ENCODE peak calls at places on chromosome 15, in nine cellular contexts. One of them, this sample, is unnamed.

GRCh38 chr15:81338422-81339007 is 14.6 kb upstream of the STARD5 start:
- DNase-seq in SK-MEL-5: peak
- DNase-seq in astrocyte of the spinal cord: peak
- DNase-seq in stimulated activated CD4-positive, alpha-beta T cell treated with anti-CD3 and anti-CD28 coated beads, Interleukin-4, amount 100 ng/mL, for 4 hours: no peak
- DNase-seq in CD4-positive, alpha-beta T cell: no peak
- DNase-seq in NAMALWA: no peak
- DNase-seq in HCT116: peak
- DNase-seq in Right ventricle myocardium inferior: no peak
- DNase-seq in uterus: peak
- DNase-seq in this sample: no peak

GRCh38 chr15:96070636-96071035 is 259.9 kb upstream of the NR2F2 start:
- DNase-seq in NAMALWA: no peak
- DNase-seq in stimulated activated CD4-positive, alpha-beta T cell treated with anti-CD3 and anti-CD28 coated beads, Interleukin-4, amount 100 ng/mL, for 4 hours: no peak
- DNase-seq in SK-MEL-5: no peak
- DNase-seq in CD4-positive, alpha-beta T cell: no peak
- DNase-seq in HCT116: no peak
- DNase-seq in uterus: no peak
- DNase-seq in Right ventricle myocardium inferior: no peak
- DNase-seq in astrocyte of the spinal cord: no peak
- DNase-seq in this sample: no peak

GRCh38 chr15:42131826-42132806 is 24.3 kb downstream of the PLA2G4F start:
- DNase-seq in CD4-positive, alpha-beta T cell: no peak
- DNase-seq in astrocyte of the spinal cord: no peak
- DNase-seq in uterus: no peak
- DNase-seq in SK-MEL-5: no peak
- DNase-seq in NAMALWA: no peak
- DNase-seq in Right ventricle myocardium inferior: no peak
- DNase-seq in stimulated activated CD4-positive, alpha-beta T cell treated with anti-CD3 and anti-CD28 coated beads, Interleukin-4, amount 100 ng/mL, for 4 hours: no peak
- DNase-seq in HCT116: no peak
- DNase-seq in this sample: peak

GRCh38 chr15:55630921-55631320 is 42.8 kb upstream of the PYGO1 start:
- DNase-seq in HCT116: no peak
- DNase-seq in astrocyte of the spinal cord: no peak
- DNase-seq in uterus: no peak
- DNase-seq in CD4-positive, alpha-beta T cell: no peak
- DNase-seq in stimulated activated CD4-positive, alpha-beta T cell treated with anti-CD3 and anti-CD28 coated beads, Interleukin-4, amount 100 ng/mL, for 4 hours: no peak
- DNase-seq in Right ventricle myocardium inferior: no peak
- DNase-seq in SK-MEL-5: peak
- DNase-seq in NAMALWA: no peak
- DNase-seq in this sample: no peak

GRCh38 chr15:91468861-91469260 is 368.8 kb downstream of the SV2B start:
- DNase-seq in astrocyte of the spinal cord: no peak
- DNase-seq in uterus: no peak
- DNase-seq in Right ventricle myocardium inferior: no peak
- DNase-seq in stimulated activated CD4-positive, alpha-beta T cell treated with anti-CD3 and anti-CD28 coated beads, Interleukin-4, amount 100 ng/mL, for 4 hours: no peak
- DNase-seq in SK-MEL-5: no peak
- DNase-seq in HCT116: no peak
- DNase-seq in CD4-positive, alpha-beta T cell: no peak
- DNase-seq in NAMALWA: no peak
- DNase-seq in this sample: no peak

GRCh38 chr15:66298803-66299251 is 5.5 kb downstream of the DIS3L start:
- DNase-seq in SK-MEL-5: no peak
- DNase-seq in astrocyte of the spinal cord: no peak
- DNase-seq in CD4-positive, alpha-beta T cell: no peak
- DNase-seq in NAMALWA: no peak
- DNase-seq in HCT116: no peak
- DNase-seq in Right ventricle myocardium inferior: no peak
- DNase-seq in stimulated activated CD4-positive, alpha-beta T cell treated with anti-CD3 and anti-CD28 coated beads, Interleukin-4, amount 100 ng/mL, for 4 hours: no peak
- DNase-seq in uterus: no peak
- DNase-seq in this sample: no peak

GRCh38 chr15:26867199-26868007 is 541 bp downstream of the GABRA5 start:
- DNase-seq in CD4-positive, alpha-beta T cell: no peak
- DNase-seq in stimulated activated CD4-positive, alpha-beta T cell treated with anti-CD3 and anti-CD28 coated beads, Interleukin-4, amount 100 ng/mL, for 4 hours: no peak
- DNase-seq in HCT116: no peak
- DNase-seq in astrocyte of the spinal cord: peak
- DNase-seq in Right ventricle myocardium inferior: no peak
- DNase-seq in SK-MEL-5: no peak
- DNase-seq in NAMALWA: no peak
- DNase-seq in uterus: no peak
- DNase-seq in this sample: no peak

GRCh38 chr15:66587749-66588148 is 22.0 kb upstream of the LCTL start:
- DNase-seq in stimulated activated CD4-positive, alpha-beta T cell treated with anti-CD3 and anti-CD28 coated beads, Interleukin-4, amount 100 ng/mL, for 4 hours: no peak
- DNase-seq in CD4-positive, alpha-beta T cell: no peak
- DNase-seq in NAMALWA: no peak
- DNase-seq in Right ventricle myocardium inferior: no peak
- DNase-seq in SK-MEL-5: no peak
- DNase-seq in astrocyte of the spinal cord: no peak
- DNase-seq in HCT116: no peak
- DNase-seq in uterus: no peak
- DNase-seq in this sample: no peak

GRCh38 chr15:22942306-22942855 is 37.8 kb downstream of the CYFIP1 start:
- DNase-seq in HCT116: no peak
- DNase-seq in stimulated activated CD4-positive, alpha-beta T cell treated with anti-CD3 and anti-CD28 coated beads, Interleukin-4, amount 100 ng/mL, for 4 hours: no peak
- DNase-seq in astrocyte of the spinal cord: no peak
- DNase-seq in CD4-positive, alpha-beta T cell: no peak
- DNase-seq in NAMALWA: no peak
- DNase-seq in Right ventricle myocardium inferior: no peak
- DNase-seq in SK-MEL-5: no peak
- DNase-seq in uterus: no peak
- DNase-seq in this sample: no peak

GRCh38 chr15:47517737-47518136 is 199.6 kb upstream of the SEMA6D start:
- DNase-seq in HCT116: no peak
- DNase-seq in stimulated activated CD4-positive, alpha-beta T cell treated with anti-CD3 and anti-CD28 coated beads, Interleukin-4, amount 100 ng/mL, for 4 hours: no peak
- DNase-seq in SK-MEL-5: no peak
- DNase-seq in astrocyte of the spinal cord: peak
- DNase-seq in NAMALWA: no peak
- DNase-seq in Right ventricle myocardium inferior: no peak
- DNase-seq in uterus: peak
- DNase-seq in CD4-positive, alpha-beta T cell: no peak
- DNase-seq in this sample: no peak

GRCh38 chr15:99438691-99439523 is 126.9 kb upstream of the MEF2A start:
- DNase-seq in astrocyte of the spinal cord: peak
- DNase-seq in SK-MEL-5: no peak
- DNase-seq in stimulated activated CD4-positive, alpha-beta T cell treated with anti-CD3 and anti-CD28 coated beads, Interleukin-4, amount 100 ng/mL, for 4 hours: no peak
- DNase-seq in NAMALWA: no peak
- DNase-seq in Right ventricle myocardium inferior: peak
- DNase-seq in CD4-positive, alpha-beta T cell: no peak
- DNase-seq in uterus: peak
- DNase-seq in HCT116: no peak
- DNase-seq in this sample: no peak

GRCh38 chr15:64379216-64379960 is 1.9 kb downstream of the PCLAF start:
- DNase-seq in astrocyte of the spinal cord: peak
- DNase-seq in Right ventricle myocardium inferior: no peak
- DNase-seq in CD4-positive, alpha-beta T cell: no peak
- DNase-seq in NAMALWA: no peak
- DNase-seq in uterus: no peak
- DNase-seq in stimulated activated CD4-positive, alpha-beta T cell treated with anti-CD3 and anti-CD28 coated beads, Interleukin-4, amount 100 ng/mL, for 4 hours: no peak
- DNase-seq in SK-MEL-5: no peak
- DNase-seq in HCT116: no peak
- DNase-seq in this sample: no peak

GRCh38 chr15:91054791-91055190 is 32.4 kb upstream of the VPS33B start:
- DNase-seq in stimulated activated CD4-positive, alpha-beta T cell treated with anti-CD3 and anti-CD28 coated beads, Interleukin-4, amount 100 ng/mL, for 4 hours: no peak
- DNase-seq in astrocyte of the spinal cord: no peak
- DNase-seq in Right ventricle myocardium inferior: no peak
- DNase-seq in CD4-positive, alpha-beta T cell: no peak
- DNase-seq in NAMALWA: no peak
- DNase-seq in uterus: no peak
- DNase-seq in HCT116: no peak
- DNase-seq in SK-MEL-5: no peak
- DNase-seq in this sample: no peak

GRCh38 chr15:77107531-77108355 is 36.8 kb upstream of the TSPAN3 start:
- DNase-seq in Right ventricle myocardium inferior: no peak
- DNase-seq in stimulated activated CD4-positive, alpha-beta T cell treated with anti-CD3 and anti-CD28 coated beads, Interleukin-4, amount 100 ng/mL, for 4 hours: peak
- DNase-seq in CD4-positive, alpha-beta T cell: no peak
- DNase-seq in NAMALWA: peak
- DNase-seq in uterus: peak
- DNase-seq in HCT116: no peak
- DNase-seq in astrocyte of the spinal cord: peak
- DNase-seq in SK-MEL-5: peak
- DNase-seq in this sample: peak

GRCh38 chr15:29962404-29962803 is 120.4 kb upstream of the GOLGA8J start:
- DNase-seq in stimulated activated CD4-positive, alpha-beta T cell treated with anti-CD3 and anti-CD28 coated beads, Interleukin-4, amount 100 ng/mL, for 4 hours: no peak
- DNase-seq in Right ventricle myocardium inferior: no peak
- DNase-seq in SK-MEL-5: no peak
- DNase-seq in uterus: no peak
- DNase-seq in astrocyte of the spinal cord: no peak
- DNase-seq in CD4-positive, alpha-beta T cell: no peak
- DNase-seq in HCT116: no peak
- DNase-seq in NAMALWA: no peak
- DNase-seq in this sample: no peak

GRCh38 chr15:48060396-48060795 is 60.4 kb upstream of the SLC24A5 start:
- DNase-seq in SK-MEL-5: no peak
- DNase-seq in NAMALWA: no peak
- DNase-seq in stimulated activated CD4-positive, alpha-beta T cell treated with anti-CD3 and anti-CD28 coated beads, Interleukin-4, amount 100 ng/mL, for 4 hours: no peak
- DNase-seq in astrocyte of the spinal cord: no peak
- DNase-seq in Right ventricle myocardium inferior: no peak
- DNase-seq in CD4-positive, alpha-beta T cell: no peak
- DNase-seq in uterus: no peak
- DNase-seq in HCT116: no peak
- DNase-seq in this sample: no peak

GRCh38 chr15:34076785-34077184 is 24.9 kb downstream of the EMC7 start:
- DNase-seq in SK-MEL-5: no peak
- DNase-seq in astrocyte of the spinal cord: no peak
- DNase-seq in NAMALWA: no peak
- DNase-seq in uterus: no peak
- DNase-seq in Right ventricle myocardium inferior: no peak
- DNase-seq in CD4-positive, alpha-beta T cell: no peak
- DNase-seq in HCT116: no peak
- DNase-seq in stimulated activated CD4-positive, alpha-beta T cell treated with anti-CD3 and anti-CD28 coated beads, Interleukin-4, amount 100 ng/mL, for 4 hours: no peak
- DNase-seq in this sample: no peak

GRCh38 chr15:63600001-63600645 is 2.9 kb downstream of the FBXL22 start:
- DNase-seq in SK-MEL-5: no peak
- DNase-seq in HCT116: no peak
- DNase-seq in astrocyte of the spinal cord: no peak
- DNase-seq in NAMALWA: no peak
- DNase-seq in stimulated activated CD4-positive, alpha-beta T cell treated with anti-CD3 and anti-CD28 coated beads, Interleukin-4, amount 100 ng/mL, for 4 hours: peak
- DNase-seq in uterus: no peak
- DNase-seq in CD4-positive, alpha-beta T cell: peak
- DNase-seq in Right ventricle myocardium inferior: no peak
- DNase-seq in this sample: no peak

GRCh38 chr15:60652870-60653269 is 173.9 kb upstream of the ICE2 start:
- DNase-seq in Right ventricle myocardium inferior: no peak
- DNase-seq in HCT116: no peak
- DNase-seq in stimulated activated CD4-positive, alpha-beta T cell treated with anti-CD3 and anti-CD28 coated beads, Interleukin-4, amount 100 ng/mL, for 4 hours: no peak
- DNase-seq in SK-MEL-5: no peak
- DNase-seq in astrocyte of the spinal cord: no peak
- DNase-seq in NAMALWA: no peak
- DNase-seq in CD4-positive, alpha-beta T cell: no peak
- DNase-seq in uterus: no peak
- DNase-seq in this sample: no peak

GRCh38 chr15:63263519-63263918 is 13.9 kb upstream of the APH1B start:
- DNase-seq in astrocyte of the spinal cord: no peak
- DNase-seq in HCT116: no peak
- DNase-seq in stimulated activated CD4-positive, alpha-beta T cell treated with anti-CD3 and anti-CD28 coated beads, Interleukin-4, amount 100 ng/mL, for 4 hours: no peak
- DNase-seq in CD4-positive, alpha-beta T cell: no peak
- DNase-seq in Right ventricle myocardium inferior: no peak
- DNase-seq in NAMALWA: no peak
- DNase-seq in uterus: no peak
- DNase-seq in SK-MEL-5: no peak
- DNase-seq in this sample: no peak

GRCh38 chr15:81030368-81030739 is 29.6 kb downstream of the TLNRD1 start:
- DNase-seq in CD4-positive, alpha-beta T cell: no peak
- DNase-seq in SK-MEL-5: no peak
- DNase-seq in stimulated activated CD4-positive, alpha-beta T cell treated with anti-CD3 and anti-CD28 coated beads, Interleukin-4, amount 100 ng/mL, for 4 hours: no peak
- DNase-seq in Right ventricle myocardium inferior: no peak
- DNase-seq in HCT116: no peak
- DNase-seq in NAMALWA: no peak
- DNase-seq in uterus: no peak
- DNase-seq in astrocyte of the spinal cord: no peak
- DNase-seq in this sample: no peak

GRCh38 chr15:69628256-69629093 is 175.9 kb downstream of the RPLP1 start:
- DNase-seq in uterus: no peak
- DNase-seq in NAMALWA: no peak
- DNase-seq in SK-MEL-5: no peak
- DNase-seq in HCT116: no peak
- DNase-seq in astrocyte of the spinal cord: no peak
- DNase-seq in stimulated activated CD4-positive, alpha-beta T cell treated with anti-CD3 and anti-CD28 coated beads, Interleukin-4, amount 100 ng/mL, for 4 hours: no peak
- DNase-seq in CD4-positive, alpha-beta T cell: no peak
- DNase-seq in Right ventricle myocardium inferior: no peak
- DNase-seq in this sample: no peak

GRCh38 chr15:61228025-61228901 is 839 bp downstream of the RORA start:
- DNase-seq in HCT116: no peak
- DNase-seq in NAMALWA: no peak
- DNase-seq in astrocyte of the spinal cord: peak
- DNase-seq in Right ventricle myocardium inferior: peak
- DNase-seq in uterus: peak
- DNase-seq in SK-MEL-5: peak
- DNase-seq in CD4-positive, alpha-beta T cell: no peak
- DNase-seq in stimulated activated CD4-positive, alpha-beta T cell treated with anti-CD3 and anti-CD28 coated beads, Interleukin-4, amount 100 ng/mL, for 4 hours: no peak
- DNase-seq in this sample: no peak

GRCh38 chr15:94584833-94585244 is 353.5 kb downstream of the MCTP2 start:
- DNase-seq in NAMALWA: no peak
- DNase-seq in astrocyte of the spinal cord: peak
- DNase-seq in stimulated activated CD4-positive, alpha-beta T cell treated with anti-CD3 and anti-CD28 coated beads, Interleukin-4, amount 100 ng/mL, for 4 hours: peak
- DNase-seq in CD4-positive, alpha-beta T cell: peak
- DNase-seq in HCT116: no peak
- DNase-seq in Right ventricle myocardium inferior: no peak
- DNase-seq in uterus: no peak
- DNase-seq in SK-MEL-5: no peak
- DNase-seq in this sample: no peak

GRCh38 chr15:49675051-49675450 is 54.2 kb downstream of the DTWD1 start:
- DNase-seq in astrocyte of the spinal cord: peak
- DNase-seq in NAMALWA: no peak
- DNase-seq in SK-MEL-5: no peak
- DNase-seq in HCT116: no peak
- DNase-seq in stimulated activated CD4-positive, alpha-beta T cell treated with anti-CD3 and anti-CD28 coated beads, Interleukin-4, amount 100 ng/mL, for 4 hours: no peak
- DNase-seq in uterus: no peak
- DNase-seq in CD4-positive, alpha-beta T cell: no peak
- DNase-seq in Right ventricle myocardium inferior: no peak
- DNase-seq in this sample: no peak

GRCh38 chr15:85035980-85036379 is 54.3 kb downstream of the PDE8A start:
- DNase-seq in CD4-positive, alpha-beta T cell: no peak
- DNase-seq in uterus: no peak
- DNase-seq in SK-MEL-5: no peak
- DNase-seq in astrocyte of the spinal cord: no peak
- DNase-seq in HCT116: no peak
- DNase-seq in Right ventricle myocardium inferior: no peak
- DNase-seq in stimulated activated CD4-positive, alpha-beta T cell treated with anti-CD3 and anti-CD28 coated beads, Interleukin-4, amount 100 ng/mL, for 4 hours: no peak
- DNase-seq in NAMALWA: no peak
- DNase-seq in this sample: no peak

GRCh38 chr15:80072285-80072684 is 12.8 kb downstream of the ZFAND6 start:
- DNase-seq in SK-MEL-5: peak
- DNase-seq in Right ventricle myocardium inferior: no peak
- DNase-seq in uterus: no peak
- DNase-seq in astrocyte of the spinal cord: peak
- DNase-seq in stimulated activated CD4-positive, alpha-beta T cell treated with anti-CD3 and anti-CD28 coated beads, Interleukin-4, amount 100 ng/mL, for 4 hours: no peak
- DNase-seq in NAMALWA: peak
- DNase-seq in CD4-positive, alpha-beta T cell: no peak
- DNase-seq in HCT116: peak
- DNase-seq in this sample: peak

GRCh38 chr15:77898811-77899730 is 178.4 kb downstream of the TBC1D2B start:
- DNase-seq in SK-MEL-5: no peak
- DNase-seq in astrocyte of the spinal cord: no peak
- DNase-seq in CD4-positive, alpha-beta T cell: no peak
- DNase-seq in uterus: no peak
- DNase-seq in NAMALWA: no peak
- DNase-seq in stimulated activated CD4-positive, alpha-beta T cell treated with anti-CD3 and anti-CD28 coated beads, Interleukin-4, amount 100 ng/mL, for 4 hours: no peak
- DNase-seq in Right ventricle myocardium inferior: peak
- DNase-seq in HCT116: no peak
- DNase-seq in this sample: no peak

GRCh38 chr15:70597056-70597603 is 166.2 kb downstream of the UACA start:
- DNase-seq in SK-MEL-5: no peak
- DNase-seq in uterus: no peak
- DNase-seq in HCT116: no peak
- DNase-seq in stimulated activated CD4-positive, alpha-beta T cell treated with anti-CD3 and anti-CD28 coated beads, Interleukin-4, amount 100 ng/mL, for 4 hours: no peak
- DNase-seq in Right ventricle myocardium inferior: no peak
- DNase-seq in CD4-positive, alpha-beta T cell: no peak
- DNase-seq in astrocyte of the spinal cord: no peak
- DNase-seq in NAMALWA: no peak
- DNase-seq in this sample: no peak

GRCh38 chr15:38879909-38880471 is 315.4 kb upstream of the RASGRP1 start:
- DNase-seq in Right ventricle myocardium inferior: peak
- DNase-seq in HCT116: no peak
- DNase-seq in stimulated activated CD4-positive, alpha-beta T cell treated with anti-CD3 and anti-CD28 coated beads, Interleukin-4, amount 100 ng/mL, for 4 hours: no peak
- DNase-seq in SK-MEL-5: no peak
- DNase-seq in CD4-positive, alpha-beta T cell: no peak
- DNase-seq in NAMALWA: no peak
- DNase-seq in uterus: peak
- DNase-seq in astrocyte of the spinal cord: peak
- DNase-seq in this sample: no peak

GRCh38 chr15:23912191-23912590 is 225.1 kb upstream of the NDN start:
- DNase-seq in HCT116: no peak
- DNase-seq in stimulated activated CD4-positive, alpha-beta T cell treated with anti-CD3 and anti-CD28 coated beads, Interleukin-4, amount 100 ng/mL, for 4 hours: no peak
- DNase-seq in NAMALWA: no peak
- DNase-seq in uterus: no peak
- DNase-seq in SK-MEL-5: no peak
- DNase-seq in CD4-positive, alpha-beta T cell: no peak
- DNase-seq in Right ventricle myocardium inferior: no peak
- DNase-seq in astrocyte of the spinal cord: no peak
- DNase-seq in this sample: no peak